ENCODE peak calls at places on chromosomes 3 and 15, in eight cellular contexts. One of them, this sample, is unnamed. For H3K4me1 and H3K9me3, the result is how much of the 10 kb centered on the place peaks cover.

GRCh38 chr3:124032351-124032880 is 40.5 kb upstream of the ROPN1 start:
- DNase-seq in colonic mucosa: peak
- DNase-seq in BE2C: peak
- DNase-seq in testis: peak
- DNase-seq in fibroblast of lung: peak
- DNase-seq in neuronal stem cell: peak
- DNase-seq in GM23248: peak
- DNase-seq in CD8-positive, alpha-beta T cell: no peak
- DNase-seq in this sample: peak

GRCh38 chr3:10845240-10845761 is 29.3 kb downstream of the SLC6A11 start:
- DNase-seq in GM23248: no peak
- DNase-seq in neuronal stem cell: no peak
- DNase-seq in testis: peak
- DNase-seq in fibroblast of lung: no peak
- DNase-seq in colonic mucosa: no peak
- DNase-seq in BE2C: no peak
- DNase-seq in CD8-positive, alpha-beta T cell: no peak
- DNase-seq in this sample: no peak

GRCh38 chr3:158127250-158128219 is 17.6 kb downstream of the RSRC1 start:
- DNase-seq in neuronal stem cell: no peak
- DNase-seq in colonic mucosa: no peak
- DNase-seq in testis: no peak
- DNase-seq in GM23248: peak
- DNase-seq in fibroblast of lung: peak
- DNase-seq in CD8-positive, alpha-beta T cell: no peak
- DNase-seq in BE2C: no peak
- DNase-seq in this sample: no peak

GRCh38 chr3:147812186-147812911 is 403.2 kb downstream of the ZIC1 start:
- DNase-seq in neuronal stem cell: no peak
- DNase-seq in CD8-positive, alpha-beta T cell: no peak
- DNase-seq in testis: no peak
- DNase-seq in fibroblast of lung: no peak
- DNase-seq in BE2C: no peak
- DNase-seq in colonic mucosa: no peak
- DNase-seq in GM23248: peak
- DNase-seq in this sample: no peak

GRCh38 chr3:87198774-87199173 is 28.3 kb upstream of the CHMP2B start:
- DNase-seq in testis: no peak
- DNase-seq in CD8-positive, alpha-beta T cell: no peak
- DNase-seq in colonic mucosa: no peak
- DNase-seq in fibroblast of lung: no peak
- DNase-seq in neuronal stem cell: no peak
- DNase-seq in BE2C: no peak
- DNase-seq in GM23248: no peak
- DNase-seq in this sample: peak

GRCh38 chr15:85541744-85542143 is 161.3 kb downstream of the AKAP13 start:
- DNase-seq in fibroblast of lung: no peak
- DNase-seq in neuronal stem cell: no peak
- DNase-seq in CD8-positive, alpha-beta T cell: no peak
- DNase-seq in colonic mucosa: no peak
- DNase-seq in GM23248: peak
- DNase-seq in BE2C: no peak
- DNase-seq in testis: no peak
- DNase-seq in this sample: no peak

GRCh38 chr3:11592460-11593298 is 51.0 kb downstream of the VGLL4 start:
- DNase-seq in testis: no peak
- DNase-seq in CD8-positive, alpha-beta T cell: no peak
- DNase-seq in BE2C: no peak
- DNase-seq in colonic mucosa: no peak
- DNase-seq in GM23248: peak
- DNase-seq in neuronal stem cell: no peak
- DNase-seq in fibroblast of lung: no peak
- DNase-seq in this sample: peak

GRCh38 chr15:63945005-63945788 is 101.1 kb downstream of the DAPK2 start:
- DNase-seq in colonic mucosa: peak
- DNase-seq in GM23248: peak
- DNase-seq in CD8-positive, alpha-beta T cell: peak
- DNase-seq in neuronal stem cell: peak
- DNase-seq in fibroblast of lung: peak
- DNase-seq in BE2C: peak
- DNase-seq in testis: peak
- DNase-seq in this sample: peak

GRCh38 chr15:70857547-70858265 is 3.7 kb upstream of the LARP6 start:
- DNase-seq in testis: no peak
- DNase-seq in colonic mucosa: no peak
- DNase-seq in GM23248: no peak
- DNase-seq in neuronal stem cell: no peak
- DNase-seq in BE2C: no peak
- DNase-seq in fibroblast of lung: peak
- DNase-seq in CD8-positive, alpha-beta T cell: no peak
- DNase-seq in this sample: no peak

GRCh38 chr3:196631655-196632032 is 7.8 kb upstream of the NRROS start:
- DNase-seq in neuronal stem cell: no peak
- DNase-seq in BE2C: no peak
- DNase-seq in colonic mucosa: no peak
- DNase-seq in CD8-positive, alpha-beta T cell: no peak
- DNase-seq in fibroblast of lung: no peak
- DNase-seq in testis: no peak
- DNase-seq in GM23248: peak
- DNase-seq in this sample: no peak

GRCh38 chr3:99884484-99884883 is 66.8 kb downstream of the CMSS1 start:
- DNase-seq in testis: no peak
- DNase-seq in BE2C: no peak
- DNase-seq in fibroblast of lung: no peak
- DNase-seq in colonic mucosa: no peak
- DNase-seq in CD8-positive, alpha-beta T cell: no peak
- DNase-seq in neuronal stem cell: no peak
- DNase-seq in GM23248: no peak
- DNase-seq in this sample: no peak

GRCh38 chr3:152281032-152281713 is 12.4 kb downstream of the MBNL1 start:
- DNase-seq in neuronal stem cell: no peak
- DNase-seq in testis: no peak
- DNase-seq in BE2C: no peak
- DNase-seq in CD8-positive, alpha-beta T cell: no peak
- DNase-seq in GM23248: peak
- DNase-seq in colonic mucosa: no peak
- DNase-seq in fibroblast of lung: no peak
- DNase-seq in this sample: no peak

GRCh38 chr3:55246016-55246415 is 241.1 kb downstream of the WNT5A start:
- DNase-seq in CD8-positive, alpha-beta T cell: no peak
- DNase-seq in neuronal stem cell: no peak
- DNase-seq in colonic mucosa: no peak
- DNase-seq in GM23248: no peak
- DNase-seq in BE2C: no peak
- DNase-seq in fibroblast of lung: peak
- DNase-seq in testis: no peak
- DNase-seq in this sample: no peak

GRCh38 chr3:162764672-162765071 is 1268.1 kb downstream of the OTOL1 start:
- DNase-seq in fibroblast of lung: no peak
- DNase-seq in GM23248: peak
- DNase-seq in BE2C: no peak
- DNase-seq in colonic mucosa: no peak
- DNase-seq in neuronal stem cell: no peak
- DNase-seq in testis: no peak
- DNase-seq in CD8-positive, alpha-beta T cell: no peak
- DNase-seq in this sample: peak

GRCh38 chr3:20350449-20350848 is 164.4 kb upstream of the SGO1 start:
- DNase-seq in GM23248: no peak
- DNase-seq in BE2C: no peak
- DNase-seq in neuronal stem cell: no peak
- DNase-seq in CD8-positive, alpha-beta T cell: no peak
- DNase-seq in fibroblast of lung: no peak
- DNase-seq in testis: no peak
- DNase-seq in colonic mucosa: no peak
- DNase-seq in this sample: no peak

DNA sequence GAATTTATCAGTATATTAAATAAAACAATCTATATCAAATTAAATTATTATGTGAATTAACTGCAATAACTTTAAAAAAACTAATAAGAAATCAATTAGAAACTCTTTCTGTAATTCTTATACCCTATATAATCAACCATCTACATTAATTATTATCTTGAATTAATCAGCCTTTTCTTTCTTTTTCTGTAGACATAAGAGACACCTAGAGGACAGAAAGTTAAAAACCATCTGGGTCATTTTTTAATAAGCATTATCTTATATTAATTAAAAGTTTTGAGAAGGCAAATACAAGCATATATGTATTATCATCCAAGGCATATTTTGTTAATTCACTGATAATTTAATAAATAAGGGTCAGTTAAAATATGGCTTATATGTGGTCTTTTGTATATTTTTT is 24.2 kb upstream of the SLC25A26 start:
- DNase-seq in colonic mucosa: no peak
- DNase-seq in testis: no peak
- DNase-seq in BE2C: no peak
- DNase-seq in fibroblast of lung: peak
- DNase-seq in GM23248: peak
- DNase-seq in CD8-positive, alpha-beta T cell: no peak
- DNase-seq in neuronal stem cell: no peak
- DNase-seq in this sample: no peak
- H3K4me1 ChIP-seq in colonic mucosa: under half
- H3K4me1 ChIP-seq in testis: under half
- H3K4me1 ChIP-seq in BE2C: under half
- H3K4me1 ChIP-seq in fibroblast of lung: under half
- H3K4me1 ChIP-seq in GM23248: under half
- H3K4me1 ChIP-seq in CD8-positive, alpha-beta T cell: under half
- H3K4me1 ChIP-seq in neuronal stem cell: under half
- H3K4me1 ChIP-seq in this sample: under half

GRCh38 chr3:50262778-50263177 is 6.2 kb upstream of the SEMA3B start:
- DNase-seq in fibroblast of lung: no peak
- DNase-seq in colonic mucosa: no peak
- DNase-seq in BE2C: no peak
- DNase-seq in CD8-positive, alpha-beta T cell: no peak
- DNase-seq in GM23248: no peak
- DNase-seq in neuronal stem cell: no peak
- DNase-seq in testis: no peak
- DNase-seq in this sample: no peak

GRCh38 chr3:50260027-50260941 is 8.7 kb upstream of the SEMA3B start:
- DNase-seq in neuronal stem cell: peak
- DNase-seq in BE2C: peak
- DNase-seq in CD8-positive, alpha-beta T cell: peak
- DNase-seq in colonic mucosa: peak
- DNase-seq in GM23248: peak
- DNase-seq in testis: peak
- DNase-seq in fibroblast of lung: peak
- DNase-seq in this sample: peak

GRCh38 chr3:50259432-50260026 is 9.4 kb upstream of the SEMA3B start:
- DNase-seq in BE2C: no peak
- DNase-seq in neuronal stem cell: no peak
- DNase-seq in colonic mucosa: no peak
- DNase-seq in testis: no peak
- DNase-seq in GM23248: no peak
- DNase-seq in CD8-positive, alpha-beta T cell: no peak
- DNase-seq in fibroblast of lung: no peak
- DNase-seq in this sample: no peak

GRCh38 chr3:50261505-50261904 is 7.4 kb upstream of the SEMA3B start:
- DNase-seq in colonic mucosa: no peak
- DNase-seq in fibroblast of lung: no peak
- DNase-seq in CD8-positive, alpha-beta T cell: no peak
- DNase-seq in testis: no peak
- DNase-seq in neuronal stem cell: no peak
- DNase-seq in BE2C: no peak
- DNase-seq in GM23248: no peak
- DNase-seq in this sample: no peak

GRCh38 chr3:50260942-50261441 is 8.0 kb upstream of the SEMA3B start:
- DNase-seq in GM23248: no peak
- DNase-seq in neuronal stem cell: no peak
- DNase-seq in BE2C: no peak
- DNase-seq in CD8-positive, alpha-beta T cell: no peak
- DNase-seq in colonic mucosa: no peak
- DNase-seq in testis: no peak
- DNase-seq in fibroblast of lung: no peak
- DNase-seq in this sample: no peak
- H3K4me3 ChIP-seq in GM23248: peak
- H3K4me3 ChIP-seq in neuronal stem cell: no peak
- H3K4me3 ChIP-seq in BE2C: peak
- H3K4me3 ChIP-seq in CD8-positive, alpha-beta T cell: no peak
- H3K4me3 ChIP-seq in colonic mucosa: peak
- H3K4me3 ChIP-seq in testis: peak
- H3K4me3 ChIP-seq in fibroblast of lung: no peak
- H3K4me3 ChIP-seq in this sample: peak

GRCh38 chr3:109903100-109903499 is 565.8 kb upstream of the DPPA4 start:
- DNase-seq in CD8-positive, alpha-beta T cell: no peak
- DNase-seq in testis: no peak
- DNase-seq in fibroblast of lung: no peak
- DNase-seq in colonic mucosa: no peak
- DNase-seq in BE2C: no peak
- DNase-seq in GM23248: no peak
- DNase-seq in neuronal stem cell: no peak
- DNase-seq in this sample: no peak
- H3K9me3 ChIP-seq in CD8-positive, alpha-beta T cell: under half
- H3K9me3 ChIP-seq in testis: under half
- H3K9me3 ChIP-seq in fibroblast of lung: under half
- H3K9me3 ChIP-seq in colonic mucosa: under half
- H3K9me3 ChIP-seq in BE2C: under half
- H3K9me3 ChIP-seq in GM23248: under half
- H3K9me3 ChIP-seq in neuronal stem cell: under half
- H3K9me3 ChIP-seq in this sample: under half

GRCh38 chr3:9201278-9201677 is 48.2 kb downstream of the SRGAP3 start:
- DNase-seq in CD8-positive, alpha-beta T cell: no peak
- DNase-seq in neuronal stem cell: no peak
- DNase-seq in colonic mucosa: no peak
- DNase-seq in fibroblast of lung: no peak
- DNase-seq in BE2C: peak
- DNase-seq in testis: peak
- DNase-seq in GM23248: peak
- DNase-seq in this sample: peak

GRCh38 chr3:9202546-9202945 is 46.9 kb downstream of the SRGAP3 start:
- DNase-seq in CD8-positive, alpha-beta T cell: no peak
- DNase-seq in testis: no peak
- DNase-seq in fibroblast of lung: no peak
- DNase-seq in colonic mucosa: no peak
- DNase-seq in GM23248: no peak
- DNase-seq in neuronal stem cell: no peak
- DNase-seq in BE2C: no peak
- DNase-seq in this sample: no peak

GRCh38 chr3:9204253-9205005 is 45.0 kb downstream of the SRGAP3 start:
- DNase-seq in GM23248: no peak
- DNase-seq in neuronal stem cell: peak
- DNase-seq in fibroblast of lung: no peak
- DNase-seq in testis: peak
- DNase-seq in CD8-positive, alpha-beta T cell: no peak
- DNase-seq in BE2C: no peak
- DNase-seq in colonic mucosa: no peak
- DNase-seq in this sample: no peak

GRCh38 chr3:9201895-9202294 is 47.6 kb downstream of the SRGAP3 start:
- DNase-seq in GM23248: no peak
- DNase-seq in colonic mucosa: no peak
- DNase-seq in testis: no peak
- DNase-seq in CD8-positive, alpha-beta T cell: no peak
- DNase-seq in neuronal stem cell: no peak
- DNase-seq in fibroblast of lung: no peak
- DNase-seq in BE2C: no peak
- DNase-seq in this sample: no peak

DNA sequence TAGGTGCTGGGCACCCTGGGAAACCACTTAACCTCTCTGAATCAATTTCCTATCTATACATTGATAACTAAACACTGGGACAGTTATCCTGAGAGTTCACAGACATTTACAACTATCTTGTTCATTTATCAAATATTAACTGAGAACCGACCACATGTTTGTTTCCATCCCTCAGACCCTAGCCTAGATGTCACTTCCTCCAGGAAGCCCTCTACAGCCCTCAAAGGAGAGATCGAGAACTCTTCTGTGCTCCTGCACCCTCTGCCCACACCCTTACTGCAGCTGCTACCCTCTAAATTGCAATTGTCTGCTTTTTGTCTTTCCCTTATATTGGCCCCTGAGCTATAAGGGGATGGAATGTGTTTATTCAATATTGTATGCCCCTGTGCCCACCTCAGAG is 46.1 kb downstream of the SRGAP3 start:
- DNase-seq in testis: no peak
- DNase-seq in fibroblast of lung: no peak
- DNase-seq in colonic mucosa: no peak
- DNase-seq in GM23248: no peak
- DNase-seq in CD8-positive, alpha-beta T cell: no peak
- DNase-seq in neuronal stem cell: no peak
- DNase-seq in BE2C: no peak
- DNase-seq in this sample: no peak
- H3K4me1 ChIP-seq in testis: under half
- H3K4me1 ChIP-seq in fibroblast of lung: under half
- H3K4me1 ChIP-seq in colonic mucosa: under half
- H3K4me1 ChIP-seq in GM23248: under half
- H3K4me1 ChIP-seq in CD8-positive, alpha-beta T cell: under half
- H3K4me1 ChIP-seq in neuronal stem cell: under half
- H3K4me1 ChIP-seq in BE2C: under half
- H3K4me1 ChIP-seq in this sample: under half

This sample was measured in A673.